ENCODE peak calls at places on chromosomes 1 and 21, in six cellular contexts. D is amygdala, G is NCI-H2029, J is HuH-7.5, O is NCI-H748 treated with DMSO at 0.1 percent for 48 hours, I is GM06990. S is an unnamed sample.

GRCh38 chr1:170580636-170581035 is 48.7 kb downstream of the GORAB start:
- DNase-seq in D (no peak), J (no peak), I (no peak), O (no peak), G (no peak), S (no peak)

GRCh38 chr1:162487241-162487640 is 10.4 kb upstream of the UHMK1 start:
- DNase-seq in D (no peak), G (no peak), O (no peak), J (no peak), I (no peak), S (no peak)

GRCh38 chr1:162283657-162284056 is 93.0 kb downstream of the SPATA46 start:
- DNase-seq in O (no peak), D (no peak), I (no peak), G (peak; percentile 21), J (no peak), S (no peak)

GRCh38 chr1:247906504-247907047 is 11.2 kb downstream of the OR2W3 start:
- DNase-seq in O (no peak), J (no peak), G (no peak), I (no peak), D (no peak), S (no peak)

GRCh38 chr21:44423941-44424607 is 31.2 kb upstream of the LRRC3 start:
- DNase-seq in G (no peak), D (no peak), J (no peak), O (no peak), I (no peak), S (no peak)

GRCh38 chr21:25171438-25171837 is 435.8 kb downstream of the MRPL39 start:
- DNase-seq in I (no peak), G (no peak), D (no peak), J (no peak), O (no peak), S (no peak)

GRCh38 chr1:39103321-39104157 is 77.4 kb downstream of the NDUFS5 start:
- DNase-seq in D (no peak), G (no peak), O (no peak), I (no peak), J (no peak), S (no peak)

GRCh38 chr1:200248541-200248940 is 161.3 kb downstream of the ZNF281 start:
- DNase-seq in G (no peak), D (no peak), I (no peak), J (no peak), O (no peak), S (no peak)

GRCh38 chr1:37446874-37447273 is 27.5 kb upstream of the ZC3H12A start:
- DNase-seq in I (no peak), G (no peak), J (no peak), O (no peak), D (no peak), S (no peak)

GRCh38 chr1:19483261-19483660 is 2.1 kb downstream of the CAPZB start:
- DNase-seq in J (no peak), O (no peak), G (no peak), D (no peak), I (no peak), S (no peak)

GRCh38 chr1:110292327-110292741 is 46.8 kb upstream of the RBM15 start:
- DNase-seq in D (no peak), G (no peak), O (no peak), I (no peak), J (no peak), S (no peak)

GRCh38 chr21:34818663-34819158 is 149.9 kb downstream of the CLIC6 start:
- DNase-seq in J (no peak), O (no peak), D (no peak), I (no peak), G (no peak), S (no peak)

GRCh38 chr21:33539612-33540011 is 2.3 kb downstream of the GART start:
- DNase-seq in G (no peak), O (no peak), D (no peak), J (no peak), I (no peak), S (no peak)

S was measured in neural crest cell.